ENCODE peak calls at places on chromosomes 6 and 20, in five cellular contexts. Y is GM13976, E is bronchial epithelial cell, C is WTC11, Q is endothelial cell. W is an unnamed sample.

GRCh38 chr6:63529498-63529897 is 42.8 kb upstream of the LOC128125822 start:
- DNase-seq in C (no peak), E (peak), Y (no peak), Q (no peak), W (no peak)

GRCh38 chr20:46232575-46232974 is 75.7 kb downstream of the CDH22 start:
- DNase-seq in C (no peak), Q (no peak), E (no peak), Y (no peak), W (no peak)

GRCh38 chr6:44253307-44254101 is 3.8 kb downstream of the SLC35B2 start:
- DNase-seq in Q (peak), Y (no peak), C (peak), E (no peak), W (peak)

GRCh38 chr20:13008761-13009681 is at the start of gene SPTLC3:
- DNase-seq in E (peak), Q (no peak), Y (peak), C (peak), W (no peak)

GRCh38 chr20:5715068-5715841 is 34.9 kb upstream of the SHLD1 start:
- DNase-seq in C (no peak), E (no peak), Y (no peak), Q (no peak), W (no peak)

GRCh38 chr6:14476793-14477531 is 359.4 kb downstream of the CD83 start:
- DNase-seq in Y (no peak), C (no peak), E (no peak), Q (no peak), W (no peak)

GRCh38 chr20:3847419-3847940 is 846 bp downstream of the MAVS start:
- DNase-seq in Y (no peak), Q (no peak), E (no peak), C (no peak), W (no peak)

GRCh38 chr6:169969372-169970099 is 218.1 kb downstream of the ERMARD start:
- DNase-seq in C (no peak), Q (no peak), E (no peak), Y (no peak), W (no peak)

GRCh38 chr6:41462980-41463930 is 82.9 kb upstream of the FOXP4 start:
- DNase-seq in E (peak), Q (peak), Y (peak), C (no peak), W (peak)

GRCh38 chr20:24350923-24351368 is 118.5 kb upstream of the SYNDIG1 start:
- DNase-seq in Y (no peak), E (no peak), C (no peak), Q (no peak), W (no peak)

GRCh38 chr6:71766796-71767195 is 119.6 kb upstream of the RIMS1 start:
- DNase-seq in Y (no peak), E (no peak), C (no peak), Q (no peak), W (no peak)

GRCh38 chr6:166770216-166771116 is 143.4 kb upstream of the RPS6KA2 start:
- DNase-seq in Q (peak), Y (no peak), E (no peak), C (no peak), W (no peak)
- TF ChIP-seq CTCF in Q (peak), Y (no peak), E (no peak), C (no peak), W (peak)

GRCh38 chr6:27605401-27606342 is 132.8 kb upstream of the ZNF184 start:
- DNase-seq in C (peak), Y (peak), E (peak), Q (peak), W (peak)
- TF ChIP-seq CTCF in C (no peak), Y (no peak), E (no peak), Q (no peak), W (no peak)

DNA sequence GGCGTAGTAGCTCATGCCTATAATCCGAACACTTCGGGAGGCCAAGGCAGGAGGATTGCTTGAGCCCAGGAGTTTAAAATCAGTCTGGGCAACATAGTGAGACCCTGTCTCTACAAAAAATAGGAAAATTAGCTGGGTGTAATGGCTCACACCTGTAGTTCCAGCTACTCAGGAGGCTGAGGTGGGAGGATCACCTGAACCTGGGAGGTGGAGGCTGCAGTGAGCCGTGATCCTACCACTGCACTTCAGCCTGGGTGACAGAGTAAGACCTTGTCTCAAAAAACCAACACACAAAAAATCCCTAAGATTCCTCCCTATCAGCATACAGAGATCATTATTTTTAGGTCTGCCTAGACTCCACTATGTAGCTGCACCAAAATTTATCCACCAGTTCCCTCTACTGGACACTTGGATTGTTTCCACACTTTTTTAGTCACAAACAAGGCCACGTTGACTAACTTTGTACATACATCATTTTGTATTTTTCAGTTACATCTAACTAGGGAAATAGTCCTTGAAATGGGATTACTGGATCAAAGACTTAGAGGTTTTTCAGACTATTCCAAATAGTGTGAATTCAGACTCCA is 3.6 kb upstream of the PHF1 start:
- DNase-seq in C (no peak), E (peak), Q (no peak), Y (no peak), W (no peak)
- TF ChIP-seq CTCF in C (no peak), E (peak), Q (no peak), Y (no peak), W (peak)

GRCh38 chr6:81754906-81755305 is 2.4 kb upstream of the TENT5A start:
- DNase-seq in C (no peak), Q (no peak), E (no peak), Y (no peak), W (no peak)

GRCh38 chr6:81753709-81754678 is 1.5 kb upstream of the TENT5A start:
- DNase-seq in Y (peak), C (peak), Q (peak), E (no peak), W (peak)

GRCh38 chr6:81755536-81755935 is 3.1 kb upstream of the TENT5A start:
- DNase-seq in E (no peak), Y (no peak), C (no peak), Q (no peak), W (no peak)

GRCh38 chr6:81758221-81758620 is 5.7 kb upstream of the TENT5A start:
- DNase-seq in E (no peak), C (no peak), Y (no peak), Q (no peak), W (no peak)

DNA sequence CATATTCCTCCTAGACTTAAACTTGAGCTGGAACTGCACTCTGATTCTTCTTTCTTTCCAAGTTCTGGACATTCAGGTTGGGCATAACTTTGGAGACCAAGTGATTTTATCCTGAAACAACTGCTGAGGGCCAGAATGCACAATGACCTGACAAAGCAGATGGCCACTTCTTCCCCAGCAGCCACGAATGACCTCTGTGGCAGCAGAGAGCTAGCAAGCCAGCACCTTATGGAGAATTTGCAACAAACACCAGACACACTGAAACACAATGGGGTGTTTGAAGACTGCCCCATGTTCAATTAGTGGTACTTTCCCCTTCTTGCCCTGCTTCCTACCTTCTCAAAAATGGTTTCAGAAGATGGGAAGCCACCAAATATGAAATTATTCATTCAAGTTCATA is 4.2 kb upstream of the TENT5A start:
- DNase-seq in Q (no peak), C (no peak), E (no peak), Y (no peak), W (no peak)
- TF ChIP-seq CTCF in Q (no peak), C (no peak), E (no peak), Y (no peak), W (no peak)

DNA sequence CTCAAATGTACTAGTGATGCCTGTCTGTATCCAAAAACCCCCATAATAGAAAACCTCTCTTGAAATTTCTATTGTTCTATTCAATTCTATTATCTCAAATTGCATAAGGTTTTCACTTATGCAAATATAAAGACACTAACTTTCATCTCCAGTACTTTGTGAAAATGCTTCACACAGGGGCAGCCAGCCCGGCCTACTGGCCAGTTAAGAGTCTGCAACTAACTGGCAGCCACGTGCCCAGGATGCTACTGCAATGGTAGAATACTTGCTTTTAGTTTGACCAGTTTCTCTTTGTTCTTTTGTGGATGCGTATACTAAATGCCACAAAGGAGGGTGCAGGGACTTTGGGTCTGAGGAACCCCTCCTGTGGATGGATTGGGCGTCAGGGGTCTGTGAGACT is 557.9 kb upstream of the JAG1 start:
- DNase-seq in E (no peak), C (no peak), Q (no peak), Y (no peak), W (no peak)
- TF ChIP-seq CTCF in E (no peak), C (no peak), Q (no peak), Y (no peak), W (no peak)

DNA sequence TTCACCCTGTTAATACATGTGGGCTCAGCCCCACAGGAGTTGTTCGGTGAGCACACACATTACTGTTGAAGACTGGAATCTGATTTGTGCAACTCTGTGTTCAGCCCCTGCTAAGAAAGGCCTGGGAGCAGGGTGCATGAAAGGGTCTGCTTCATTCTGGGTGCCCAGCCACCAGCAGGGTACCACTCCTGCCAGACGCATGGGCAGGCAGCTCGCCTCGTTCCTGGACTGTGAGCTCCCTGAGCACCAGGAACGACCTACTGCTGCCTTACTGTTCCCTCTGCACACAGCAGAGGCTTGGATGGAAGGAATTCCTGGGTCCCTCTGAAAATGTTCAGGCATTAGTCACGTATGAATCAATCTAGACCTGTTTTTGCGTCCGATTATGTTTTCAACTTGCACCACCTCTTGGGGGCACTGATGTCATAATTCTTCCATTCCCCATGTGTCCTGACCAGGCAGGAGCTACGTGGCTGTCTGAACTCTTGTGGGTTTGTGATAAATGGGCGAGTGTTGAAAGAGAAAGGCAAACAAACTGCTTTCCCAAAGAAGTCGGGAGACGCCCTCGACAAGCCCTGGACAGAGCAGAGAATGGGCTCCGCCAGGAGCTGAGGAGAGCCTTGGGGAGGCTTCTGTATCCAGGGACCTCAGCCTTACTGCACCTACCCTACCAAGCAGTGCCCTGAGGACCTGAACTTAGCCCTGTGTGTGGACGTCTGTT is 123.9 kb downstream of the LY86 start:
- DNase-seq in Q (no peak), E (peak), C (no peak), Y (peak), W (no peak)
- TF ChIP-seq CTCF in Q (no peak), E (peak), C (no peak), Y (no peak), W (no peak)

GRCh38 chr6:37579444-37580067 is 79.9 kb upstream of the CCDC167 start:
- DNase-seq in Q (no peak), Y (no peak), C (no peak), E (no peak), W (no peak)

GRCh38 chr6:37580164-37580955 is 80.7 kb upstream of the CCDC167 start:
- DNase-seq in Q (no peak), C (no peak), Y (no peak), E (no peak), W (no peak)

GRCh38 chr6:37583261-37583660 is 83.6 kb upstream of the CCDC167 start:
- DNase-seq in C (no peak), Y (no peak), Q (no peak), E (no peak), W (no peak)

GRCh38 chr6:37584654-37585522 is 85.2 kb upstream of the CCDC167 start:
- DNase-seq in E (no peak), C (no peak), Y (no peak), Q (no peak), W (no peak)

GRCh38 chr6:37582309-37582708 is 82.6 kb upstream of the CCDC167 start:
- DNase-seq in Y (no peak), Q (no peak), E (no peak), C (peak), W (no peak)
- TF ChIP-seq CTCF in Y (no peak), Q (no peak), E (no peak), C (no peak), W (no peak)

GRCh38 chr6:30101939-30102700 is 10.8 kb downstream of the TRIM31 start:
- DNase-seq in C (peak), E (peak), Q (peak), Y (peak), W (peak)
- TF ChIP-seq CTCF in C (no peak), E (peak), Q (no peak), Y (no peak), W (no peak)

DNA sequence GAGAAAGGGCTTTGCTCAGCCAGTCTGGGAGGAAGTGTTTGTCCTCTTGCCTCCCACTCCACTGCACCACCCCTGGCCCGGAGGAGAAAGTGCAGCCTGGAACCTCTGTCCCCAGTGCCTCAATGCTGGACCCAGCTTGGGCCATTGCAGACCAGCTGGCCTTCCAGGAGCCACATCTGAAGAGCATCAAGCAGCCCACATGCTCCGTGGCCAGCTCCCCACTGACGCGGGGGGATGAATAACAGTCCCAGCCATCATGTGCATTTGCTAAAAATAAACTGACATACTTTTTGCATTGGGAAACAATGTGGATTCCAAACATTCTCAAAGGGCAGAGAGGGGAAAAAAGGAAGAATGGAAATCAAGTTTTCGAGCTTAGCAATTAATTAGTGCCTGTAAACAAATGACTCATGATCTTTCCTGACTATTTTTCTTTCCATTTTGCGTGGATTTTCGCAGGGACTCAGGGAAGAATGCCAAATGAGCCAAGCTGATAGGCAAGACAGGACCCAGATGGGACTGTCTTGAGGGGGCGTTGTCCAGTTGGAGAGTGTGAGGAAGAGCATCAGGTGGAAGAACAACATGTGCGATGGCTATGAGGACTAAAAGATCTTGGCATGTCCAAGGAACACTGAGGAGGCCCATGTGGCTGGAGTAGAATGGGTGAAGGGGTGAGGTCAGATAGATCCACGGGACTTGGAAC is 34.1 kb downstream of the CEBPB start:
- DNase-seq in Q (no peak), Y (no peak), C (peak), E (no peak), W (no peak)
- TF ChIP-seq CTCF in Q (no peak), Y (no peak), C (no peak), E (no peak), W (no peak)

DNA sequence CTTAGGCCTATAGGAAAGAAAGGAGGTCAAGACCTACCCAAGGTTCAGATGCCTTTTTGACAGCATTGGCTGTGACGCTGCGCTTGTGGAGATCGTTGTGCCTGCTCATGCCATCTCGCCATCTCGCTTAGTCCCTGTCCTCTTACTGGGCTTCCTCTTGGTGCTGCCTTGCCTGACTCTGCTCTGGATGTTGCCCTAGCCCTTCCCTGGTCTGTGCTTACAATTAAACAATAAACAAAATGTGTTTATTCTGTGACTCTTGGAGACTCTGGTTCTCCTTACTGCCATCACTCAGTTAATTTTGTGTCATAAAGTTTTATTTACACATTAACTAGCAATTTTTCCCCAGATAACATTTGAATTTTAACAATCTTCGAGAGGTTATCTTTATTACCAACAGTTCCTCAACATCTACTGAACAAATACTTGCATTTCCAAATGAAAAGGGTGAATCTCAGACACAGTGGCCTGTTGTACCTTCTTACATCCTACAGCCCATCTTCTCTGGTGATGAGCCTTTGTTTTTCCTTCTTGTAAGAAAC is 11.6 kb downstream of the AFDN start:
- DNase-seq in Y (no peak), Q (no peak), E (no peak), C (no peak), W (no peak)
- TF ChIP-seq CTCF in Y (no peak), Q (no peak), E (no peak), C (no peak), W (no peak)